ENCODE peak calls at places on chromosomes 4 and X, in nine cellular contexts. One of them, this sample, is unnamed.

GRCh38 chr4:77593993-77594392 is 11.6 kb upstream of the CXCL13 start:
- DNase-seq in breast epithelium: no peak
- DNase-seq in GM06990: no peak
- DNase-seq in HL-60: no peak
- DNase-seq in adrenal gland: no peak
- DNase-seq in HFFc6: no peak
- DNase-seq in choroid plexus epithelial cell: no peak
- DNase-seq in foreskin fibroblast: no peak
- DNase-seq in astrocyte of the cerebellum: no peak
- DNase-seq in this sample: no peak

GRCh38 chrX:100812216-100813158 is 7.7 kb upstream of the CSTF2 start:
- DNase-seq in breast epithelium: no peak
- DNase-seq in GM06990: no peak
- DNase-seq in HL-60: no peak
- DNase-seq in adrenal gland: no peak
- DNase-seq in HFFc6: no peak
- DNase-seq in choroid plexus epithelial cell: peak
- DNase-seq in foreskin fibroblast: no peak
- DNase-seq in astrocyte of the cerebellum: no peak
- DNase-seq in this sample: no peak

GRCh38 chr4:7516116-7516772 is 81.5 kb upstream of the PSAPL1 start:
- DNase-seq in breast epithelium: no peak
- DNase-seq in GM06990: no peak
- DNase-seq in HL-60: no peak
- DNase-seq in adrenal gland: no peak
- DNase-seq in HFFc6: no peak
- DNase-seq in choroid plexus epithelial cell: no peak
- DNase-seq in foreskin fibroblast: no peak
- DNase-seq in astrocyte of the cerebellum: no peak
- DNase-seq in this sample: no peak

GRCh38 chr4:46715468-46715867 is 193.6 kb downstream of the COX7B2 start:
- DNase-seq in breast epithelium: no peak
- DNase-seq in GM06990: no peak
- DNase-seq in HL-60: no peak
- DNase-seq in adrenal gland: no peak
- DNase-seq in HFFc6: no peak
- DNase-seq in choroid plexus epithelial cell: no peak
- DNase-seq in foreskin fibroblast: no peak
- DNase-seq in astrocyte of the cerebellum: no peak
- DNase-seq in this sample: no peak

GRCh38 chr4:158299459-158300007 is 89.2 kb downstream of the TMEM144 start:
- DNase-seq in breast epithelium: no peak
- DNase-seq in GM06990: no peak
- DNase-seq in HL-60: no peak
- DNase-seq in adrenal gland: no peak
- DNase-seq in HFFc6: no peak
- DNase-seq in choroid plexus epithelial cell: no peak
- DNase-seq in foreskin fibroblast: no peak
- DNase-seq in astrocyte of the cerebellum: no peak
- DNase-seq in this sample: no peak

GRCh38 chr4:6493668-6494304 is 21.4 kb upstream of the PPP2R2C start:
- DNase-seq in breast epithelium: no peak
- DNase-seq in GM06990: no peak
- DNase-seq in HL-60: no peak
- DNase-seq in adrenal gland: no peak
- DNase-seq in HFFc6: peak
- DNase-seq in choroid plexus epithelial cell: peak
- DNase-seq in foreskin fibroblast: no peak
- DNase-seq in astrocyte of the cerebellum: no peak
- DNase-seq in this sample: no peak

GRCh38 chrX:47807548-47807947 is 29.2 kb upstream of the ZNF81 start:
- DNase-seq in breast epithelium: no peak
- DNase-seq in GM06990: no peak
- DNase-seq in HL-60: no peak
- DNase-seq in adrenal gland: no peak
- DNase-seq in HFFc6: no peak
- DNase-seq in choroid plexus epithelial cell: no peak
- DNase-seq in foreskin fibroblast: no peak
- DNase-seq in astrocyte of the cerebellum: no peak
- DNase-seq in this sample: no peak

GRCh38 chrX:46710927-46711623 is 47.8 kb downstream of the SLC9A7 start:
- DNase-seq in breast epithelium: no peak
- DNase-seq in GM06990: no peak
- DNase-seq in HL-60: no peak
- DNase-seq in adrenal gland: no peak
- DNase-seq in HFFc6: no peak
- DNase-seq in choroid plexus epithelial cell: no peak
- DNase-seq in foreskin fibroblast: no peak
- DNase-seq in astrocyte of the cerebellum: no peak
- DNase-seq in this sample: no peak

GRCh38 chr4:123673971-123674370 is 277.4 kb downstream of the SPRY1 start:
- DNase-seq in breast epithelium: no peak
- DNase-seq in GM06990: no peak
- DNase-seq in HL-60: no peak
- DNase-seq in adrenal gland: no peak
- DNase-seq in HFFc6: peak
- DNase-seq in choroid plexus epithelial cell: peak
- DNase-seq in foreskin fibroblast: peak
- DNase-seq in astrocyte of the cerebellum: no peak
- DNase-seq in this sample: no peak

GRCh38 chr4:54657556-54658313 is at the start of gene KIT:
- DNase-seq in breast epithelium: peak
- DNase-seq in GM06990: peak
- DNase-seq in HL-60: peak
- DNase-seq in adrenal gland: peak
- DNase-seq in HFFc6: no peak
- DNase-seq in choroid plexus epithelial cell: peak
- DNase-seq in foreskin fibroblast: peak
- DNase-seq in astrocyte of the cerebellum: peak
- DNase-seq in this sample: peak

GRCh38 chr4:89906787-89907521 is 12.3 kb downstream of the MMRN1 start:
- DNase-seq in breast epithelium: no peak
- DNase-seq in GM06990: no peak
- DNase-seq in HL-60: no peak
- DNase-seq in adrenal gland: no peak
- DNase-seq in HFFc6: no peak
- DNase-seq in choroid plexus epithelial cell: no peak
- DNase-seq in foreskin fibroblast: no peak
- DNase-seq in astrocyte of the cerebellum: no peak
- DNase-seq in this sample: no peak

DNA sequence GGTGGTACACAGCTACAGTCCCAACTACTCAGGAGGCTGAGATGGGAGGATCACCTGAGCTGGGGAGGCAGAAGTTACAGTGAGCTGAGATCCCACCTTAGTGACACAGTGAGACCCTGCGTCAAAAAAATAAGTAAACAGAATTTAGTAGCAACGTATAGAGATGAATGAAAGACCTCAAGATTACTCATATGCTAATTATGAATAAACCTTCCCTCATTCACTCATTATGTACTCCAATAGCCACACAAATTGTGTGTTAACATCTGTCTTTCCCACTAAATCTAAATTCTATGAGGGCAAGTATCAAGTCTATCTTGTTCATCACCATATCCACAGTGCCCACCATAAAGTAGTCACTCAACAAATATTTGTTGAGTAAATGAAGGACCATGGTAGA is 111.5 kb downstream of the LRBA start:
- DNase-seq in breast epithelium: no peak
- DNase-seq in GM06990: no peak
- DNase-seq in HL-60: no peak
- DNase-seq in adrenal gland: no peak
- DNase-seq in HFFc6: no peak
- DNase-seq in choroid plexus epithelial cell: no peak
- DNase-seq in foreskin fibroblast: no peak
- DNase-seq in astrocyte of the cerebellum: no peak
- DNase-seq in this sample: no peak
- TF ChIP-seq CTCF in breast epithelium: no peak
- TF ChIP-seq CTCF in GM06990: no peak
- TF ChIP-seq CTCF in HL-60: no peak
- TF ChIP-seq CTCF in adrenal gland: no peak
- TF ChIP-seq CTCF in HFFc6: no peak
- TF ChIP-seq CTCF in choroid plexus epithelial cell: no peak
- TF ChIP-seq CTCF in foreskin fibroblast: no peak
- TF ChIP-seq CTCF in astrocyte of the cerebellum: no peak
- TF ChIP-seq CTCF in this sample: no peak

GRCh38 chrX:139967300-139967699 is 2.0 kb upstream of the CXorf66 start:
- DNase-seq in breast epithelium: no peak
- DNase-seq in GM06990: no peak
- DNase-seq in HL-60: no peak
- DNase-seq in adrenal gland: no peak
- DNase-seq in HFFc6: no peak
- DNase-seq in choroid plexus epithelial cell: peak
- DNase-seq in foreskin fibroblast: no peak
- DNase-seq in astrocyte of the cerebellum: no peak
- DNase-seq in this sample: no peak
- TF ChIP-seq CTCF in breast epithelium: no peak
- TF ChIP-seq CTCF in GM06990: peak
- TF ChIP-seq CTCF in HL-60: no peak
- TF ChIP-seq CTCF in adrenal gland: peak
- TF ChIP-seq CTCF in HFFc6: peak
- TF ChIP-seq CTCF in choroid plexus epithelial cell: peak
- TF ChIP-seq CTCF in foreskin fibroblast: no peak
- TF ChIP-seq CTCF in astrocyte of the cerebellum: peak
- TF ChIP-seq CTCF in this sample: no peak

GRCh38 chr4:183012862-183013855 is 85.9 kb upstream of the WWC2 start:
- DNase-seq in breast epithelium: no peak
- DNase-seq in GM06990: no peak
- DNase-seq in HL-60: no peak
- DNase-seq in adrenal gland: no peak
- DNase-seq in HFFc6: no peak
- DNase-seq in choroid plexus epithelial cell: no peak
- DNase-seq in foreskin fibroblast: no peak
- DNase-seq in astrocyte of the cerebellum: no peak
- DNase-seq in this sample: no peak
- TF ChIP-seq CTCF in breast epithelium: no peak
- TF ChIP-seq CTCF in GM06990: no peak
- TF ChIP-seq CTCF in HL-60: no peak
- TF ChIP-seq CTCF in adrenal gland: no peak
- TF ChIP-seq CTCF in HFFc6: peak
- TF ChIP-seq CTCF in choroid plexus epithelial cell: no peak
- TF ChIP-seq CTCF in foreskin fibroblast: no peak
- TF ChIP-seq CTCF in astrocyte of the cerebellum: no peak
- TF ChIP-seq CTCF in this sample: no peak

GRCh38 chrX:55919367-55920221 is 202.0 kb downstream of the RRAGB start:
- DNase-seq in breast epithelium: no peak
- DNase-seq in GM06990: peak
- DNase-seq in HL-60: no peak
- DNase-seq in adrenal gland: no peak
- DNase-seq in HFFc6: no peak
- DNase-seq in choroid plexus epithelial cell: no peak
- DNase-seq in foreskin fibroblast: no peak
- DNase-seq in astrocyte of the cerebellum: no peak
- DNase-seq in this sample: no peak
- TF ChIP-seq CTCF in breast epithelium: no peak
- TF ChIP-seq CTCF in GM06990: peak
- TF ChIP-seq CTCF in HL-60: no peak
- TF ChIP-seq CTCF in adrenal gland: no peak
- TF ChIP-seq CTCF in HFFc6: no peak
- TF ChIP-seq CTCF in choroid plexus epithelial cell: no peak
- TF ChIP-seq CTCF in foreskin fibroblast: no peak
- TF ChIP-seq CTCF in astrocyte of the cerebellum: no peak
- TF ChIP-seq CTCF in this sample: no peak

DNA sequence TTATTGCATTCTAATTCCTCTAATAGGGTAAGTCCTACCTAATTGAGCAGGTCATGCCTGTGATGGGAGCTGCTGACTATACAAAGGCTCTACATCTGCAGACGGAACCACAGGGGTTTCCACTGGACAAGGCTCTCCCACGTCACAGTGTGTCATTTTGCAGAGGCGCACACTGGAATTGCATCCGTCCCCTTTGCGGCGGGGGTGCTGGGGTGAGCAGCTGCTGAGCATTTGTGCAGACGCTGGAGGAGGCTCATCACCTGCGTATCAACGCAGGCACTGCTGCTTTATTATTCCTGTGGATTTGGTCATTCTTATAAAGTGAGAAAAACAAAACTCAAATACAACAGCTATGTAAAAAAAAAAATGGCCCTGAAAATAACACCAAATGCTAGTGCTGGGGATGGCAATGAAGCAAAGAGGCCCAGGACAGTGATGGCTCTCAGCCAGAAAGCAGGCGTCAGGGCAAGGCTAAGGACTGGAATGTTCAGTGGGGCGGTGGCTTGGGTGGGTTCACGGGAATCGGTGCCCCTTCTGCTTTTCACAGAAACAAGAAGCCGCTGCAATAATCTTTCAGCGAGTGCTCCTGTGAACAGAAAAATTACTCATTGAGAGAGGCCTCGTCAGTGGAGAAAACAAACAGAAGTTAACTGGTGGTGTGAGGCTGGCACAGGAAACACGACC is 67.8 kb downstream of the GATB start:
- DNase-seq in breast epithelium: no peak
- DNase-seq in GM06990: no peak
- DNase-seq in HL-60: no peak
- DNase-seq in adrenal gland: no peak
- DNase-seq in HFFc6: no peak
- DNase-seq in choroid plexus epithelial cell: no peak
- DNase-seq in foreskin fibroblast: no peak
- DNase-seq in astrocyte of the cerebellum: no peak
- DNase-seq in this sample: no peak
- TF ChIP-seq CTCF in breast epithelium: no peak
- TF ChIP-seq CTCF in GM06990: no peak
- TF ChIP-seq CTCF in HL-60: no peak
- TF ChIP-seq CTCF in adrenal gland: no peak
- TF ChIP-seq CTCF in HFFc6: no peak
- TF ChIP-seq CTCF in choroid plexus epithelial cell: no peak
- TF ChIP-seq CTCF in foreskin fibroblast: no peak
- TF ChIP-seq CTCF in astrocyte of the cerebellum: no peak
- TF ChIP-seq CTCF in this sample: no peak

GRCh38 chr4:48908687-48909086 is 2.1 kb upstream of the OCIAD2 start:
- DNase-seq in breast epithelium: no peak
- DNase-seq in GM06990: no peak
- DNase-seq in HL-60: no peak
- DNase-seq in adrenal gland: no peak
- DNase-seq in HFFc6: no peak
- DNase-seq in choroid plexus epithelial cell: no peak
- DNase-seq in foreskin fibroblast: no peak
- DNase-seq in astrocyte of the cerebellum: no peak
- DNase-seq in this sample: no peak

GRCh38 chr4:48904541-48905142 is 1.9 kb downstream of the OCIAD2 start:
- DNase-seq in breast epithelium: no peak
- DNase-seq in GM06990: no peak
- DNase-seq in HL-60: no peak
- DNase-seq in adrenal gland: no peak
- DNase-seq in HFFc6: no peak
- DNase-seq in choroid plexus epithelial cell: peak
- DNase-seq in foreskin fibroblast: no peak
- DNase-seq in astrocyte of the cerebellum: no peak
- DNase-seq in this sample: no peak

GRCh38 chr4:48907706-48908477 is 1.3 kb upstream of the OCIAD2 start:
- DNase-seq in breast epithelium: no peak
- DNase-seq in GM06990: no peak
- DNase-seq in HL-60: no peak
- DNase-seq in adrenal gland: no peak
- DNase-seq in HFFc6: no peak
- DNase-seq in choroid plexus epithelial cell: no peak
- DNase-seq in foreskin fibroblast: no peak
- DNase-seq in astrocyte of the cerebellum: no peak
- DNase-seq in this sample: no peak

GRCh38 chr4:48905363-48906015 is 1.1 kb downstream of the OCIAD2 start:
- DNase-seq in breast epithelium: no peak
- DNase-seq in GM06990: peak
- DNase-seq in HL-60: no peak
- DNase-seq in adrenal gland: no peak
- DNase-seq in HFFc6: no peak
- DNase-seq in choroid plexus epithelial cell: peak
- DNase-seq in foreskin fibroblast: peak
- DNase-seq in astrocyte of the cerebellum: no peak
- DNase-seq in this sample: no peak

GRCh38 chr4:48906283-48907173 is at the start of gene OCIAD2:
- DNase-seq in breast epithelium: peak
- DNase-seq in GM06990: peak
- DNase-seq in HL-60: peak
- DNase-seq in adrenal gland: peak
- DNase-seq in HFFc6: no peak
- DNase-seq in choroid plexus epithelial cell: peak
- DNase-seq in foreskin fibroblast: no peak
- DNase-seq in astrocyte of the cerebellum: no peak
- DNase-seq in this sample: peak
- TF ChIP-seq CTCF in breast epithelium: no peak
- TF ChIP-seq CTCF in GM06990: peak
- TF ChIP-seq CTCF in HL-60: no peak
- TF ChIP-seq CTCF in adrenal gland: no peak
- TF ChIP-seq CTCF in HFFc6: no peak
- TF ChIP-seq CTCF in choroid plexus epithelial cell: no peak
- TF ChIP-seq CTCF in foreskin fibroblast: no peak
- TF ChIP-seq CTCF in astrocyte of the cerebellum: no peak
- TF ChIP-seq CTCF in this sample: no peak

This sample was measured in natural killer cell.